ENCODE peak calls at places on chromosomes 3 and 15, in five cellular contexts. K is type B pancreatic cell; C is stimulated activated CD4-positive, alpha-beta T cell treated with anti-CD3 and anti-CD28 coated beads, Interleukin-4, amount 100 ng/mL, for 48 hours; Q is tibial nerve; Y is H7. B is an unnamed sample.

GRCh38 chr15:88843334-88843733 is 40.1 kb downstream of the ACAN start:
- DNase-seq in Q (no peak), K (no peak), C (no peak), Y (peak), B (no peak)

GRCh38 chr3:51389423-51390183 is 1.5 kb upstream of the RBM15B start:
- DNase-seq in C (peak), Y (peak), Q (peak), K (no peak), B (peak)

GRCh38 chr15:35680951-35681350 is 135.0 kb upstream of the DPH6 start:
- DNase-seq in Y (no peak), C (no peak), Q (no peak), K (no peak), B (no peak)

GRCh38 chr3:113953677-113954076 is 5.9 kb downstream of the ZDHHC23 start:
- DNase-seq in C (no peak), Y (no peak), K (no peak), Q (no peak), B (no peak)

GRCh38 chr3:32106929-32107362 is 526 bp downstream of the GPD1L start:
- DNase-seq in Y (peak), Q (peak), K (no peak), C (no peak), B (peak)

GRCh38 chr3:194967126-194968117 is 281.7 kb downstream of the FAM43A start:
- DNase-seq in Q (no peak), K (peak), C (no peak), Y (no peak), B (no peak)

GRCh38 chr3:146421814-146422748 is 47.3 kb downstream of the PLSCR2 start:
- DNase-seq in K (no peak), C (no peak), Y (no peak), Q (no peak), B (no peak)

GRCh38 chr3:40237892-40238571 is 71.5 kb upstream of the EIF1B start:
- DNase-seq in C (no peak), Q (no peak), Y (peak), K (no peak), B (no peak)

GRCh38 chr15:36901012-36901411 is 199.3 kb downstream of the MEIS2 start:
- DNase-seq in K (no peak), Q (no peak), C (no peak), Y (no peak), B (no peak)

GRCh38 chr3:36924748-36925521 is 19.9 kb downstream of the TRANK1 start:
- DNase-seq in Q (no peak), Y (no peak), K (no peak), C (no peak), B (no peak)

GRCh38 chr15:60469893-60470641 is 8.9 kb downstream of the ICE2 start:
- DNase-seq in K (no peak), Q (no peak), C (no peak), Y (no peak), B (no peak)

GRCh38 chr15:72536506-72536905 is 62.4 kb downstream of the ARIH1 start:
- DNase-seq in Q (no peak), C (no peak), K (no peak), Y (no peak), B (no peak)